ENCODE peak calls at places on chromosomes 11 and 22, in seven cellular contexts. One of them, this sample, is unnamed.
A peak's percentile ranks its signal among the peaks of the same experiment; 100 is the strongest.

GRCh38 chr22:49856343-49856742 is 2.7 kb downstream of the ZBED4 start:
- DNase-seq in pancreas: peak; percentile 41
- DNase-seq in stimulated activated CD4-positive, alpha-beta T cell treated with anti-CD3 and anti-CD28 coated beads, Interleukin-15, amount 100 ng/mL, for 1 hour: no peak
- DNase-seq in NCI-H345: no peak
- DNase-seq in NCI-H1105 treated with DMSO at 0.1 percent for 48 hours: no peak
- DNase-seq in GM19239: no peak
- DNase-seq in AG20443: no peak
- DNase-seq in this sample: no peak

GRCh38 chr11:131504199-131504949 is 134.0 kb downstream of the NTM start:
- DNase-seq in pancreas: no peak
- DNase-seq in stimulated activated CD4-positive, alpha-beta T cell treated with anti-CD3 and anti-CD28 coated beads, Interleukin-15, amount 100 ng/mL, for 1 hour: no peak
- DNase-seq in NCI-H345: no peak
- DNase-seq in NCI-H1105 treated with DMSO at 0.1 percent for 48 hours: peak; percentile 91
- DNase-seq in GM19239: no peak
- DNase-seq in AG20443: no peak
- DNase-seq in this sample: no peak

GRCh38 chr11:73693877-73694525 is 47.6 kb downstream of the PLEKHB1 start:
- DNase-seq in pancreas: no peak
- DNase-seq in stimulated activated CD4-positive, alpha-beta T cell treated with anti-CD3 and anti-CD28 coated beads, Interleukin-15, amount 100 ng/mL, for 1 hour: no peak
- DNase-seq in NCI-H345: no peak
- DNase-seq in NCI-H1105 treated with DMSO at 0.1 percent for 48 hours: no peak
- DNase-seq in GM19239: no peak
- DNase-seq in AG20443: no peak
- DNase-seq in this sample: no peak

GRCh38 chr22:29470159-29470855 is 9.7 kb upstream of the NEFH start:
- DNase-seq in pancreas: peak; percentile 71
- DNase-seq in stimulated activated CD4-positive, alpha-beta T cell treated with anti-CD3 and anti-CD28 coated beads, Interleukin-15, amount 100 ng/mL, for 1 hour: peak; percentile 37
- DNase-seq in NCI-H345: peak; percentile 65
- DNase-seq in NCI-H1105 treated with DMSO at 0.1 percent for 48 hours: peak; percentile 63
- DNase-seq in GM19239: peak; percentile 70
- DNase-seq in AG20443: peak; percentile 91
- DNase-seq in this sample: peak; percentile 26

GRCh38 chr11:116832350-116833290 is 2.9 kb downstream of the APOC3 start:
- DNase-seq in pancreas: no peak
- DNase-seq in stimulated activated CD4-positive, alpha-beta T cell treated with anti-CD3 and anti-CD28 coated beads, Interleukin-15, amount 100 ng/mL, for 1 hour: no peak
- DNase-seq in NCI-H345: no peak
- DNase-seq in NCI-H1105 treated with DMSO at 0.1 percent for 48 hours: no peak
- DNase-seq in GM19239: no peak
- DNase-seq in AG20443: no peak
- DNase-seq in this sample: no peak

GRCh38 chr11:62508336-62509058 is 38.1 kb downstream of the AHNAK start:
- DNase-seq in pancreas: peak; percentile 67
- DNase-seq in stimulated activated CD4-positive, alpha-beta T cell treated with anti-CD3 and anti-CD28 coated beads, Interleukin-15, amount 100 ng/mL, for 1 hour: no peak
- DNase-seq in NCI-H345: peak; percentile 52
- DNase-seq in NCI-H1105 treated with DMSO at 0.1 percent for 48 hours: peak; percentile 10
- DNase-seq in GM19239: no peak
- DNase-seq in AG20443: peak; percentile 85
- DNase-seq in this sample: no peak

GRCh38 chr11:70872950-70873735 is 379.2 kb downstream of the SHANK2 start:
- DNase-seq in pancreas: no peak
- DNase-seq in stimulated activated CD4-positive, alpha-beta T cell treated with anti-CD3 and anti-CD28 coated beads, Interleukin-15, amount 100 ng/mL, for 1 hour: no peak
- DNase-seq in NCI-H345: peak; percentile 55
- DNase-seq in NCI-H1105 treated with DMSO at 0.1 percent for 48 hours: no peak
- DNase-seq in GM19239: no peak
- DNase-seq in AG20443: no peak
- DNase-seq in this sample: no peak

GRCh38 chr22:38872831-38873248 is 824 bp upstream of the CBX6 start:
- DNase-seq in pancreas: peak; percentile 52
- DNase-seq in stimulated activated CD4-positive, alpha-beta T cell treated with anti-CD3 and anti-CD28 coated beads, Interleukin-15, amount 100 ng/mL, for 1 hour: no peak
- DNase-seq in NCI-H345: peak; percentile 64
- DNase-seq in NCI-H1105 treated with DMSO at 0.1 percent for 48 hours: peak; percentile 55
- DNase-seq in GM19239: no peak
- DNase-seq in AG20443: peak; percentile 71
- DNase-seq in this sample: no peak

GRCh38 chr11:128610765-128611617 is 23.6 kb upstream of the ETS1 start:
- DNase-seq in pancreas: no peak
- DNase-seq in stimulated activated CD4-positive, alpha-beta T cell treated with anti-CD3 and anti-CD28 coated beads, Interleukin-15, amount 100 ng/mL, for 1 hour: no peak
- DNase-seq in NCI-H345: no peak
- DNase-seq in NCI-H1105 treated with DMSO at 0.1 percent for 48 hours: no peak
- DNase-seq in GM19239: peak; percentile 65
- DNase-seq in AG20443: no peak
- DNase-seq in this sample: no peak

GRCh38 chr11:43984519-43985385 is 42.3 kb downstream of the C11orf96 start:
- DNase-seq in pancreas: peak; percentile 66
- DNase-seq in stimulated activated CD4-positive, alpha-beta T cell treated with anti-CD3 and anti-CD28 coated beads, Interleukin-15, amount 100 ng/mL, for 1 hour: no peak
- DNase-seq in NCI-H345: no peak
- DNase-seq in NCI-H1105 treated with DMSO at 0.1 percent for 48 hours: peak; percentile 46
- DNase-seq in GM19239: no peak
- DNase-seq in AG20443: no peak
- DNase-seq in this sample: no peak

GRCh38 chr11:68436985-68437926 is 23.3 kb upstream of the PPP6R3 start:
- DNase-seq in pancreas: no peak
- DNase-seq in stimulated activated CD4-positive, alpha-beta T cell treated with anti-CD3 and anti-CD28 coated beads, Interleukin-15, amount 100 ng/mL, for 1 hour: no peak
- DNase-seq in NCI-H345: no peak
- DNase-seq in NCI-H1105 treated with DMSO at 0.1 percent for 48 hours: no peak
- DNase-seq in GM19239: no peak
- DNase-seq in AG20443: peak; percentile 92
- DNase-seq in this sample: no peak

GRCh38 chr11:107776062-107776461 is 64.2 kb upstream of the SLN start:
- DNase-seq in pancreas: no peak
- DNase-seq in stimulated activated CD4-positive, alpha-beta T cell treated with anti-CD3 and anti-CD28 coated beads, Interleukin-15, amount 100 ng/mL, for 1 hour: no peak
- DNase-seq in NCI-H345: no peak
- DNase-seq in NCI-H1105 treated with DMSO at 0.1 percent for 48 hours: no peak
- DNase-seq in GM19239: no peak
- DNase-seq in AG20443: no peak
- DNase-seq in this sample: no peak

GRCh38 chr11:20501971-20502370 is 97.4 kb upstream of the SLC6A5 start:
- DNase-seq in pancreas: no peak
- DNase-seq in stimulated activated CD4-positive, alpha-beta T cell treated with anti-CD3 and anti-CD28 coated beads, Interleukin-15, amount 100 ng/mL, for 1 hour: no peak
- DNase-seq in NCI-H345: no peak
- DNase-seq in NCI-H1105 treated with DMSO at 0.1 percent for 48 hours: peak; percentile 91
- DNase-seq in GM19239: no peak
- DNase-seq in AG20443: no peak
- DNase-seq in this sample: no peak